ENCODE peak calls at places on chromosomes 7 and 10, in seven cellular contexts. One of them, this sample, is unnamed.

GRCh38 chr7:74343281-74344127 is 54.3 kb downstream of the CLIP2 start:
- DNase-seq in H9: no peak
- DNase-seq in IMR-90: peak; percentile 85
- DNase-seq in mesenchymal stem cell: peak; percentile 88
- DNase-seq in trophoblast cell: peak; percentile 48
- DNase-seq in H1: no peak
- DNase-seq in neuronal stem cell: no peak
- DNase-seq in this sample: no peak

GRCh38 chr7:2553831-2554581 is 1.3 kb downstream of the BRAT1 start:
- DNase-seq in H9: no peak
- DNase-seq in IMR-90: no peak
- DNase-seq in mesenchymal stem cell: no peak
- DNase-seq in trophoblast cell: no peak
- DNase-seq in H1: no peak
- DNase-seq in neuronal stem cell: no peak
- DNase-seq in this sample: no peak

GRCh38 chr7:47721670-47722069 is 139.8 kb upstream of the TNS3 start:
- DNase-seq in H9: peak; percentile 60
- DNase-seq in IMR-90: no peak
- DNase-seq in mesenchymal stem cell: no peak
- DNase-seq in trophoblast cell: peak; percentile 17
- DNase-seq in H1: no peak
- DNase-seq in neuronal stem cell: no peak
- DNase-seq in this sample: peak; percentile 30

GRCh38 chr10:35608317-35608672 is 3.2 kb downstream of the GJD4 start:
- DNase-seq in H9: no peak
- DNase-seq in IMR-90: no peak
- DNase-seq in mesenchymal stem cell: no peak
- DNase-seq in trophoblast cell: no peak
- DNase-seq in H1: no peak
- DNase-seq in neuronal stem cell: no peak
- DNase-seq in this sample: no peak

GRCh38 chr7:638256-639011 is 88.1 kb upstream of the DNAAF5 start:
- DNase-seq in H9: no peak
- DNase-seq in IMR-90: no peak
- DNase-seq in mesenchymal stem cell: no peak
- DNase-seq in trophoblast cell: no peak
- DNase-seq in H1: no peak
- DNase-seq in neuronal stem cell: no peak
- DNase-seq in this sample: no peak

GRCh38 chr10:612696-613095 is 76.8 kb downstream of the DIP2C start:
- DNase-seq in H9: no peak
- DNase-seq in IMR-90: no peak
- DNase-seq in mesenchymal stem cell: no peak
- DNase-seq in trophoblast cell: no peak
- DNase-seq in H1: no peak
- DNase-seq in neuronal stem cell: no peak
- DNase-seq in this sample: no peak

GRCh38 chr10:4474829-4475228 is 351.2 kb upstream of the AKR1E2 start:
- DNase-seq in H9: no peak
- DNase-seq in IMR-90: no peak
- DNase-seq in mesenchymal stem cell: no peak
- DNase-seq in trophoblast cell: peak; percentile 81
- DNase-seq in H1: no peak
- DNase-seq in neuronal stem cell: no peak
- DNase-seq in this sample: peak; percentile 48

GRCh38 chr10:73789659-73790055 is 4.3 kb downstream of the ZSWIM8 start:
- DNase-seq in H9: no peak
- DNase-seq in IMR-90: no peak
- DNase-seq in mesenchymal stem cell: no peak
- DNase-seq in trophoblast cell: no peak
- DNase-seq in H1: no peak
- DNase-seq in neuronal stem cell: no peak
- DNase-seq in this sample: no peak

GRCh38 chr10:100510533-100511308 is 8.9 kb downstream of the SEC31B start:
- DNase-seq in H9: no peak
- DNase-seq in IMR-90: peak; percentile 27
- DNase-seq in mesenchymal stem cell: no peak
- DNase-seq in trophoblast cell: peak; percentile 54
- DNase-seq in H1: no peak
- DNase-seq in neuronal stem cell: no peak
- DNase-seq in this sample: no peak

GRCh38 chr10:42961156-42961589 is 115.7 kb upstream of the RET start:
- DNase-seq in H9: peak; percentile 25
- DNase-seq in IMR-90: no peak
- DNase-seq in mesenchymal stem cell: no peak
- DNase-seq in trophoblast cell: no peak
- DNase-seq in H1: no peak
- DNase-seq in neuronal stem cell: no peak
- DNase-seq in this sample: no peak

GRCh38 chr10:72056113-72056512 is 32.2 kb downstream of the SPOCK2 start:
- DNase-seq in H9: no peak
- DNase-seq in IMR-90: no peak
- DNase-seq in mesenchymal stem cell: no peak
- DNase-seq in trophoblast cell: no peak
- DNase-seq in H1: no peak
- DNase-seq in neuronal stem cell: no peak
- DNase-seq in this sample: no peak

GRCh38 chr7:108452707-108453106 is 3.5 kb downstream of the NRCAM start:
- DNase-seq in H9: no peak
- DNase-seq in IMR-90: peak; percentile 40
- DNase-seq in mesenchymal stem cell: peak; percentile 38
- DNase-seq in trophoblast cell: peak; percentile 21
- DNase-seq in H1: no peak
- DNase-seq in neuronal stem cell: no peak
- DNase-seq in this sample: peak; percentile 38

GRCh38 chr7:45683556-45684148 is 109.5 kb downstream of the ADCY1 start:
- DNase-seq in H9: peak; percentile 16
- DNase-seq in IMR-90: no peak
- DNase-seq in mesenchymal stem cell: no peak
- DNase-seq in trophoblast cell: no peak
- DNase-seq in H1: no peak
- DNase-seq in neuronal stem cell: no peak
- DNase-seq in this sample: no peak
- H2BK5ac ChIP-seq in H9: no peak overlapping the region
- H2BK5ac ChIP-seq in IMR-90: no peak overlapping the region
- H2BK5ac ChIP-seq in mesenchymal stem cell: no peak overlapping the region
- H2BK5ac ChIP-seq in trophoblast cell: no peak overlapping the region
- H2BK5ac ChIP-seq in H1: no peak overlapping the region
- H2BK5ac ChIP-seq in neuronal stem cell: no peak overlapping the region
- H2BK5ac ChIP-seq in this sample: no peak overlapping the region

DNA sequence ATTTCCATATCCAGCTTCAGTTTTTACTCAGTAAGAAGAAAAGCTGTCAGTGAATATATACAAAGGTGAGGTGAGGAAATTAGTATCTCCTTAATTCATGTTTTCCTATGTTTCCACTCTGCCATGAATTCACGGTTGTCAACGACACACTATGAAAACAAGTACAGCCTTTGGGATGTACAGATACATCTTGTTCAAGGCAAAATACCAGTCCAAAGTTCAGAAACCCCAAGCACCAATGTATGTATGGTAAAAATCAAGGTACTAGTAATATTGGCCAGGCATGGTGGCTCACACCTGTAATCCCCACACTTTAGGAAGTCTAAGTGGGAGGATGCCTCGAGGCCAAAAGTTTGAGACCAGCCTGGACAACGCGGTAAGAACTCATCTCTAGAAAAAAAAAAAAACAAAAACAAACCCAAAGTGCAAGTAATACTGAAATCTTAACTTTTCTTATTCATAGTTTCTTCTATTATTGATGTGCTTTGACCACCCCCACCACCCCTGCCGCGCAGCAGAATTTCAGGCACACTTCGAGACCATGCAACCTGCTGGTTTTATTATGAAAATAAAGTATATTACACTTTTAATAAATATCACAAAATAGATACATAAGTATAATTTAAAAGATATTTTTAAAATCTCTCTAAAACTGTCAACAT is 3.5 kb downstream of the ESYT2 start:
- DNase-seq in H9: no peak
- DNase-seq in IMR-90: no peak
- DNase-seq in mesenchymal stem cell: no peak
- DNase-seq in trophoblast cell: no peak
- DNase-seq in H1: no peak
- DNase-seq in neuronal stem cell: no peak
- DNase-seq in this sample: no peak
- H2BK5ac ChIP-seq in H9: no peak overlapping the region
- H2BK5ac ChIP-seq in IMR-90: no peak overlapping the region
- H2BK5ac ChIP-seq in mesenchymal stem cell: no peak overlapping the region
- H2BK5ac ChIP-seq in trophoblast cell: no peak overlapping the region
- H2BK5ac ChIP-seq in H1: no peak overlapping the region
- H2BK5ac ChIP-seq in neuronal stem cell: no peak overlapping the region
- H2BK5ac ChIP-seq in this sample: no peak overlapping the region

GRCh38 chr7:27704407-27705199 is 35.4 kb upstream of the TAX1BP1 start:
- DNase-seq in H9: no peak
- DNase-seq in IMR-90: no peak
- DNase-seq in mesenchymal stem cell: no peak
- DNase-seq in trophoblast cell: no peak
- DNase-seq in H1: no peak
- DNase-seq in neuronal stem cell: no peak
- DNase-seq in this sample: no peak

GRCh38 chr7:27695096-27695495 is 32.4 kb upstream of the HIBADH start:
- DNase-seq in H9: no peak
- DNase-seq in IMR-90: peak; percentile 85
- DNase-seq in mesenchymal stem cell: no peak
- DNase-seq in trophoblast cell: no peak
- DNase-seq in H1: no peak
- DNase-seq in neuronal stem cell: no peak
- DNase-seq in this sample: no peak

GRCh38 chr7:27700501-27700900 is 37.8 kb upstream of the HIBADH start:
- DNase-seq in H9: no peak
- DNase-seq in IMR-90: no peak
- DNase-seq in mesenchymal stem cell: no peak
- DNase-seq in trophoblast cell: no peak
- DNase-seq in H1: no peak
- DNase-seq in neuronal stem cell: no peak
- DNase-seq in this sample: no peak

GRCh38 chr7:27697861-27698430 is 35.3 kb upstream of the HIBADH start:
- DNase-seq in H9: no peak
- DNase-seq in IMR-90: peak; percentile 49
- DNase-seq in mesenchymal stem cell: peak; percentile 75
- DNase-seq in trophoblast cell: peak; percentile 36
- DNase-seq in H1: no peak
- DNase-seq in neuronal stem cell: no peak
- DNase-seq in this sample: no peak

GRCh38 chr7:27699751-27700150 is 37.1 kb upstream of the HIBADH start:
- DNase-seq in H9: no peak
- DNase-seq in IMR-90: no peak
- DNase-seq in mesenchymal stem cell: no peak
- DNase-seq in trophoblast cell: no peak
- DNase-seq in H1: no peak
- DNase-seq in neuronal stem cell: no peak
- DNase-seq in this sample: no peak
- H2BK5ac ChIP-seq in H9: no peak overlapping the region
- H2BK5ac ChIP-seq in IMR-90: no peak overlapping the region
- H2BK5ac ChIP-seq in mesenchymal stem cell: no peak overlapping the region
- H2BK5ac ChIP-seq in trophoblast cell: no peak overlapping the region
- H2BK5ac ChIP-seq in H1: no peak overlapping the region
- H2BK5ac ChIP-seq in neuronal stem cell: no peak overlapping the region
- H2BK5ac ChIP-seq in this sample: no peak overlapping the region

GRCh38 chr7:139994356-139994755 is 68.4 kb downstream of the PARP12 start:
- DNase-seq in H9: no peak
- DNase-seq in IMR-90: no peak
- DNase-seq in mesenchymal stem cell: peak; percentile 32
- DNase-seq in trophoblast cell: no peak
- DNase-seq in H1: no peak
- DNase-seq in neuronal stem cell: no peak
- DNase-seq in this sample: no peak

GRCh38 chr7:139993169-139993568 is 69.6 kb downstream of the PARP12 start:
- DNase-seq in H9: no peak
- DNase-seq in IMR-90: no peak
- DNase-seq in mesenchymal stem cell: no peak
- DNase-seq in trophoblast cell: no peak
- DNase-seq in H1: no peak
- DNase-seq in neuronal stem cell: no peak
- DNase-seq in this sample: no peak

GRCh38 chr7:139991911-139992310 is 70.8 kb downstream of the PARP12 start:
- DNase-seq in H9: no peak
- DNase-seq in IMR-90: no peak
- DNase-seq in mesenchymal stem cell: no peak
- DNase-seq in trophoblast cell: no peak
- DNase-seq in H1: no peak
- DNase-seq in neuronal stem cell: no peak
- DNase-seq in this sample: no peak

GRCh38 chr7:139992353-139993054 is 70.2 kb downstream of the PARP12 start:
- DNase-seq in H9: no peak
- DNase-seq in IMR-90: no peak
- DNase-seq in mesenchymal stem cell: no peak
- DNase-seq in trophoblast cell: no peak
- DNase-seq in H1: no peak
- DNase-seq in neuronal stem cell: no peak
- DNase-seq in this sample: no peak

DNA sequence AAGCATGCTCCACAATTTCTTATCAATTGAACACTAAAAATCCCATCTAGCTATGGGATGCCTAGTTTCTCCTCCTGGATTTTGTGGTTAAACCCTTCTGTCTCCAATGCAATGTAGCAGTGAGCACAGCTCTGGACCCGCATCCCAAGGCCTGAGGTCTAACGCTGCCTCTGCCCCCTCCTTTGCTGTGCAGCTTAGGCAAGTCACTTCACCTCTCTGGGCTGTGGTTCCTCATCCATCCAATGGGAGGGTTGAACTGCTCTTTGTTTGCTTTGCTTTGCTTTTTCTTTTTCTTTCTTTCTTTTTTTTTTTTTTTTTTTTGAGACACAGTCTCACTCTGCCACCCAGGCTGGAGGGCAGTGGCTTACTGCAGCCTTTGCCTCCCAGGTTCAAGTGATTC is 69.2 kb downstream of the PARP12 start:
- DNase-seq in H9: no peak
- DNase-seq in IMR-90: no peak
- DNase-seq in mesenchymal stem cell: no peak
- DNase-seq in trophoblast cell: no peak
- DNase-seq in H1: no peak
- DNase-seq in neuronal stem cell: no peak
- DNase-seq in this sample: no peak
- H2BK5ac ChIP-seq in H9: no peak overlapping the region
- H2BK5ac ChIP-seq in IMR-90: no peak overlapping the region
- H2BK5ac ChIP-seq in mesenchymal stem cell: no peak overlapping the region
- H2BK5ac ChIP-seq in trophoblast cell: no peak overlapping the region
- H2BK5ac ChIP-seq in H1: no peak overlapping the region
- H2BK5ac ChIP-seq in neuronal stem cell: no peak overlapping the region
- H2BK5ac ChIP-seq in this sample: no peak overlapping the region

GRCh38 chr10:66680886-66681285 is 244.9 kb upstream of the LRRTM3 start:
- DNase-seq in H9: no peak
- DNase-seq in IMR-90: peak; percentile 8
- DNase-seq in mesenchymal stem cell: no peak
- DNase-seq in trophoblast cell: peak; percentile 77
- DNase-seq in H1: no peak
- DNase-seq in neuronal stem cell: no peak
- DNase-seq in this sample: no peak
- H2BK5ac ChIP-seq in H9: no peak overlapping the region
- H2BK5ac ChIP-seq in IMR-90: no peak overlapping the region
- H2BK5ac ChIP-seq in mesenchymal stem cell: no peak overlapping the region
- H2BK5ac ChIP-seq in trophoblast cell: no peak overlapping the region
- H2BK5ac ChIP-seq in H1: no peak overlapping the region
- H2BK5ac ChIP-seq in neuronal stem cell: no peak overlapping the region
- H2BK5ac ChIP-seq in this sample: no peak overlapping the region

This sample was measured in mesendoderm.